ENCODE peak calls at places on chromosomes 7 and 10, in seven cellular contexts. One of them, this sample, is unnamed.

GRCh38 chr7:28748934-28749584 is 209.1 kb downstream of the TRIL start:
- DNase-seq in COLO829: peak; percentile 90
- DNase-seq in AG04450: no peak
- DNase-seq in D341Med: no peak
- DNase-seq in iPS-NIHi11: no peak
- DNase-seq in activated naive CD8-positive, alpha-beta T cell treated with anti-CD3 and anti-CD28 coated beads, Interleukin-2, amount 10 ng/mL, durations not matched to agents 7 days and 5 days: no peak
- DNase-seq in NCI-H1092 treated with DMSO at 0.1 percent for 48 hours: no peak
- DNase-seq in this sample: no peak

GRCh38 chr10:100346351-100346764 is 675 bp upstream of the SCD start:
- DNase-seq in COLO829: no peak
- DNase-seq in AG04450: peak; percentile 27
- DNase-seq in D341Med: peak; percentile 84
- DNase-seq in iPS-NIHi11: peak; percentile 83
- DNase-seq in activated naive CD8-positive, alpha-beta T cell treated with anti-CD3 and anti-CD28 coated beads, Interleukin-2, amount 10 ng/mL, durations not matched to agents 7 days and 5 days: peak; percentile 86
- DNase-seq in NCI-H1092 treated with DMSO at 0.1 percent for 48 hours: peak; percentile 40
- DNase-seq in this sample: peak; percentile 85

GRCh38 chr10:57599440-57599839 is 668.3 kb downstream of the IPMK start:
- DNase-seq in COLO829: no peak
- DNase-seq in AG04450: no peak
- DNase-seq in D341Med: no peak
- DNase-seq in iPS-NIHi11: no peak
- DNase-seq in activated naive CD8-positive, alpha-beta T cell treated with anti-CD3 and anti-CD28 coated beads, Interleukin-2, amount 10 ng/mL, durations not matched to agents 7 days and 5 days: no peak
- DNase-seq in NCI-H1092 treated with DMSO at 0.1 percent for 48 hours: no peak
- DNase-seq in this sample: no peak

GRCh38 chr7:102966450-102966849 is 53.6 kb downstream of the LRRC17 start:
- DNase-seq in COLO829: no peak
- DNase-seq in AG04450: no peak
- DNase-seq in D341Med: no peak
- DNase-seq in iPS-NIHi11: no peak
- DNase-seq in activated naive CD8-positive, alpha-beta T cell treated with anti-CD3 and anti-CD28 coated beads, Interleukin-2, amount 10 ng/mL, durations not matched to agents 7 days and 5 days: no peak
- DNase-seq in NCI-H1092 treated with DMSO at 0.1 percent for 48 hours: no peak
- DNase-seq in this sample: no peak

GRCh38 chr7:6729492-6730342 is 23.0 kb upstream of the ZNF12 start:
- DNase-seq in COLO829: peak; percentile 95
- DNase-seq in AG04450: peak; percentile 70
- DNase-seq in D341Med: peak; percentile 95
- DNase-seq in iPS-NIHi11: peak; percentile 95
- DNase-seq in activated naive CD8-positive, alpha-beta T cell treated with anti-CD3 and anti-CD28 coated beads, Interleukin-2, amount 10 ng/mL, durations not matched to agents 7 days and 5 days: peak; percentile 85
- DNase-seq in NCI-H1092 treated with DMSO at 0.1 percent for 48 hours: peak; percentile 88
- DNase-seq in this sample: peak; percentile 91

GRCh38 chr10:93211989-93212388 is 138.3 kb downstream of the CYP26A1 start:
- DNase-seq in COLO829: no peak
- DNase-seq in AG04450: no peak
- DNase-seq in D341Med: no peak
- DNase-seq in iPS-NIHi11: no peak
- DNase-seq in activated naive CD8-positive, alpha-beta T cell treated with anti-CD3 and anti-CD28 coated beads, Interleukin-2, amount 10 ng/mL, durations not matched to agents 7 days and 5 days: no peak
- DNase-seq in NCI-H1092 treated with DMSO at 0.1 percent for 48 hours: no peak
- DNase-seq in this sample: no peak

GRCh38 chr7:2444476-2444875 is 31.7 kb downstream of the GRIFIN start:
- DNase-seq in COLO829: peak; percentile 29
- DNase-seq in AG04450: peak; percentile 33
- DNase-seq in D341Med: no peak
- DNase-seq in iPS-NIHi11: peak; percentile 13
- DNase-seq in activated naive CD8-positive, alpha-beta T cell treated with anti-CD3 and anti-CD28 coated beads, Interleukin-2, amount 10 ng/mL, durations not matched to agents 7 days and 5 days: no peak
- DNase-seq in NCI-H1092 treated with DMSO at 0.1 percent for 48 hours: no peak
- DNase-seq in this sample: no peak

GRCh38 chr7:157515342-157516041 is 178.7 kb downstream of the DNAJB6 start:
- DNase-seq in COLO829: no peak
- DNase-seq in AG04450: no peak
- DNase-seq in D341Med: no peak
- DNase-seq in iPS-NIHi11: no peak
- DNase-seq in activated naive CD8-positive, alpha-beta T cell treated with anti-CD3 and anti-CD28 coated beads, Interleukin-2, amount 10 ng/mL, durations not matched to agents 7 days and 5 days: no peak
- DNase-seq in NCI-H1092 treated with DMSO at 0.1 percent for 48 hours: no peak
- DNase-seq in this sample: no peak

GRCh38 chr7:23093546-23093945 is 12.0 kb upstream of the KLHL7 start:
- DNase-seq in COLO829: no peak
- DNase-seq in AG04450: no peak
- DNase-seq in D341Med: no peak
- DNase-seq in iPS-NIHi11: no peak
- DNase-seq in activated naive CD8-positive, alpha-beta T cell treated with anti-CD3 and anti-CD28 coated beads, Interleukin-2, amount 10 ng/mL, durations not matched to agents 7 days and 5 days: no peak
- DNase-seq in NCI-H1092 treated with DMSO at 0.1 percent for 48 hours: no peak
- DNase-seq in this sample: no peak

GRCh38 chr7:155951554-155952158 is 139.4 kb upstream of the SHH start:
- DNase-seq in COLO829: peak; percentile 37
- DNase-seq in AG04450: peak; percentile 55
- DNase-seq in D341Med: no peak
- DNase-seq in iPS-NIHi11: no peak
- DNase-seq in activated naive CD8-positive, alpha-beta T cell treated with anti-CD3 and anti-CD28 coated beads, Interleukin-2, amount 10 ng/mL, durations not matched to agents 7 days and 5 days: no peak
- DNase-seq in NCI-H1092 treated with DMSO at 0.1 percent for 48 hours: no peak
- DNase-seq in this sample: no peak

GRCh38 chr7:120114626-120115025 is 158.3 kb upstream of the KCND2 start:
- DNase-seq in COLO829: no peak
- DNase-seq in AG04450: no peak
- DNase-seq in D341Med: no peak
- DNase-seq in iPS-NIHi11: no peak
- DNase-seq in activated naive CD8-positive, alpha-beta T cell treated with anti-CD3 and anti-CD28 coated beads, Interleukin-2, amount 10 ng/mL, durations not matched to agents 7 days and 5 days: no peak
- DNase-seq in NCI-H1092 treated with DMSO at 0.1 percent for 48 hours: no peak
- DNase-seq in this sample: no peak

GRCh38 chr7:151775547-151776443 is 101.1 kb downstream of the PRKAG2 start:
- DNase-seq in COLO829: no peak
- DNase-seq in AG04450: no peak
- DNase-seq in D341Med: no peak
- DNase-seq in iPS-NIHi11: no peak
- DNase-seq in activated naive CD8-positive, alpha-beta T cell treated with anti-CD3 and anti-CD28 coated beads, Interleukin-2, amount 10 ng/mL, durations not matched to agents 7 days and 5 days: no peak
- DNase-seq in NCI-H1092 treated with DMSO at 0.1 percent for 48 hours: no peak
- DNase-seq in this sample: no peak

GRCh38 chr7:156845379-156846101 is 47.4 kb downstream of the LMBR1 start:
- DNase-seq in COLO829: no peak
- DNase-seq in AG04450: no peak
- DNase-seq in D341Med: no peak
- DNase-seq in iPS-NIHi11: no peak
- DNase-seq in activated naive CD8-positive, alpha-beta T cell treated with anti-CD3 and anti-CD28 coated beads, Interleukin-2, amount 10 ng/mL, durations not matched to agents 7 days and 5 days: no peak
- DNase-seq in NCI-H1092 treated with DMSO at 0.1 percent for 48 hours: no peak
- DNase-seq in this sample: no peak

GRCh38 chr7:101722247-101722646 is 93.2 kb upstream of the MYL10 start:
- DNase-seq in COLO829: no peak
- DNase-seq in AG04450: no peak
- DNase-seq in D341Med: no peak
- DNase-seq in iPS-NIHi11: no peak
- DNase-seq in activated naive CD8-positive, alpha-beta T cell treated with anti-CD3 and anti-CD28 coated beads, Interleukin-2, amount 10 ng/mL, durations not matched to agents 7 days and 5 days: no peak
- DNase-seq in NCI-H1092 treated with DMSO at 0.1 percent for 48 hours: no peak
- DNase-seq in this sample: no peak

GRCh38 chr10:75497997-75498797 is 66.8 kb downstream of the LRMDA start:
- DNase-seq in COLO829: no peak
- DNase-seq in AG04450: no peak
- DNase-seq in D341Med: no peak
- DNase-seq in iPS-NIHi11: no peak
- DNase-seq in activated naive CD8-positive, alpha-beta T cell treated with anti-CD3 and anti-CD28 coated beads, Interleukin-2, amount 10 ng/mL, durations not matched to agents 7 days and 5 days: no peak
- DNase-seq in NCI-H1092 treated with DMSO at 0.1 percent for 48 hours: no peak
- DNase-seq in this sample: no peak

GRCh38 chr10:102324061-102324460 is 71.4 kb upstream of the NFKB2 start:
- DNase-seq in COLO829: no peak
- DNase-seq in AG04450: no peak
- DNase-seq in D341Med: no peak
- DNase-seq in iPS-NIHi11: peak; percentile 33
- DNase-seq in activated naive CD8-positive, alpha-beta T cell treated with anti-CD3 and anti-CD28 coated beads, Interleukin-2, amount 10 ng/mL, durations not matched to agents 7 days and 5 days: no peak
- DNase-seq in NCI-H1092 treated with DMSO at 0.1 percent for 48 hours: no peak
- DNase-seq in this sample: no peak

GRCh38 chr7:155356323-155357105 is 58.8 kb downstream of the INSIG1 start:
- DNase-seq in COLO829: peak; percentile 35
- DNase-seq in AG04450: no peak
- DNase-seq in D341Med: peak; percentile 67
- DNase-seq in iPS-NIHi11: peak; percentile 67
- DNase-seq in activated naive CD8-positive, alpha-beta T cell treated with anti-CD3 and anti-CD28 coated beads, Interleukin-2, amount 10 ng/mL, durations not matched to agents 7 days and 5 days: no peak
- DNase-seq in NCI-H1092 treated with DMSO at 0.1 percent for 48 hours: peak; percentile 17
- DNase-seq in this sample: no peak

GRCh38 chr10:108970016-108970415 is 953.3 kb downstream of the XPNPEP1 start:
- DNase-seq in COLO829: no peak
- DNase-seq in AG04450: no peak
- DNase-seq in D341Med: no peak
- DNase-seq in iPS-NIHi11: peak; percentile 77
- DNase-seq in activated naive CD8-positive, alpha-beta T cell treated with anti-CD3 and anti-CD28 coated beads, Interleukin-2, amount 10 ng/mL, durations not matched to agents 7 days and 5 days: no peak
- DNase-seq in NCI-H1092 treated with DMSO at 0.1 percent for 48 hours: no peak
- DNase-seq in this sample: no peak

GRCh38 chr10:116608683-116609594 is 11.8 kb upstream of the PNLIPRP2 start:
- DNase-seq in COLO829: no peak
- DNase-seq in AG04450: no peak
- DNase-seq in D341Med: no peak
- DNase-seq in iPS-NIHi11: peak; percentile 40
- DNase-seq in activated naive CD8-positive, alpha-beta T cell treated with anti-CD3 and anti-CD28 coated beads, Interleukin-2, amount 10 ng/mL, durations not matched to agents 7 days and 5 days: no peak
- DNase-seq in NCI-H1092 treated with DMSO at 0.1 percent for 48 hours: no peak
- DNase-seq in this sample: no peak

GRCh38 chr10:122164028-122164601 is 107.0 kb upstream of the BTBD16 start:
- DNase-seq in COLO829: no peak
- DNase-seq in AG04450: no peak
- DNase-seq in D341Med: no peak
- DNase-seq in iPS-NIHi11: no peak
- DNase-seq in activated naive CD8-positive, alpha-beta T cell treated with anti-CD3 and anti-CD28 coated beads, Interleukin-2, amount 10 ng/mL, durations not matched to agents 7 days and 5 days: no peak
- DNase-seq in NCI-H1092 treated with DMSO at 0.1 percent for 48 hours: peak; percentile 75
- DNase-seq in this sample: no peak

GRCh38 chr10:12186324-12186723 is 9.4 kb downstream of the NUDT5 start:
- DNase-seq in COLO829: no peak
- DNase-seq in AG04450: no peak
- DNase-seq in D341Med: no peak
- DNase-seq in iPS-NIHi11: no peak
- DNase-seq in activated naive CD8-positive, alpha-beta T cell treated with anti-CD3 and anti-CD28 coated beads, Interleukin-2, amount 10 ng/mL, durations not matched to agents 7 days and 5 days: no peak
- DNase-seq in NCI-H1092 treated with DMSO at 0.1 percent for 48 hours: no peak
- DNase-seq in this sample: no peak

GRCh38 chr10:42939685-42940366 is 137.0 kb upstream of the RET start:
- DNase-seq in COLO829: no peak
- DNase-seq in AG04450: no peak
- DNase-seq in D341Med: no peak
- DNase-seq in iPS-NIHi11: no peak
- DNase-seq in activated naive CD8-positive, alpha-beta T cell treated with anti-CD3 and anti-CD28 coated beads, Interleukin-2, amount 10 ng/mL, durations not matched to agents 7 days and 5 days: no peak
- DNase-seq in NCI-H1092 treated with DMSO at 0.1 percent for 48 hours: no peak
- DNase-seq in this sample: peak; percentile 51

This sample was measured in type B pancreatic cell.